ENCODE peak calls at places on chromosomes 6 and 20, in four cellular contexts. One of them, this sample, is unnamed.
A peak's percentile ranks its signal among the peaks of the same experiment; 100 is the strongest.

GRCh38 chr6:79077680-79078056 is 386 bp downstream of the PHIP start:
- DNase-seq in GM12878: no peak
- DNase-seq in WTC11: no peak
- DNase-seq in K562: peak; percentile 64
- DNase-seq in this sample: no peak

GRCh38 chr20:50115041-50115512 is 2.1 kb upstream of the UBE2V1 start:
- DNase-seq in GM12878: no peak
- DNase-seq in WTC11: no peak
- DNase-seq in K562: no peak
- DNase-seq in this sample: no peak

GRCh38 chr20:56504373-56505005 is 20.1 kb upstream of the FAM209A start:
- DNase-seq in GM12878: no peak
- DNase-seq in WTC11: peak; percentile 46
- DNase-seq in K562: peak; percentile 41
- DNase-seq in this sample: no peak

GRCh38 chr6:3292431-3293197 is 33.9 kb downstream of the PSMG4 start:
- DNase-seq in GM12878: no peak
- DNase-seq in WTC11: peak; percentile 6
- DNase-seq in K562: no peak
- DNase-seq in this sample: no peak

GRCh38 chr20:57716202-57716601 is 6.4 kb upstream of the PMEPA1 start:
- DNase-seq in GM12878: no peak
- DNase-seq in WTC11: no peak
- DNase-seq in K562: no peak
- DNase-seq in this sample: no peak

GRCh38 chr20:10653593-10654288 is 20.1 kb downstream of the JAG1 start:
- DNase-seq in GM12878: peak; percentile 50
- DNase-seq in WTC11: no peak
- DNase-seq in K562: no peak
- DNase-seq in this sample: no peak

GRCh38 chr6:6210994-6211393 is 109.5 kb downstream of the F13A1 start:
- DNase-seq in GM12878: no peak
- DNase-seq in WTC11: no peak
- DNase-seq in K562: no peak
- DNase-seq in this sample: no peak

GRCh38 chr6:113829702-113830058 is 27.5 kb upstream of the MARCKS start:
- DNase-seq in GM12878: no peak
- DNase-seq in WTC11: no peak
- DNase-seq in K562: no peak
- DNase-seq in this sample: no peak

GRCh38 chr20:53329781-53330180 is 263.9 kb downstream of the ZNF217 start:
- DNase-seq in GM12878: no peak
- DNase-seq in WTC11: no peak
- DNase-seq in K562: no peak
- DNase-seq in this sample: no peak

GRCh38 chr6:88823998-88824397 is 139.4 kb downstream of the RNGTT start:
- DNase-seq in GM12878: no peak
- DNase-seq in WTC11: no peak
- DNase-seq in K562: no peak
- DNase-seq in this sample: peak; percentile 56

GRCh38 chr6:32416031-32416430 is 9.1 kb upstream of the BTNL2 start:
- DNase-seq in GM12878: no peak
- DNase-seq in WTC11: no peak
- DNase-seq in K562: no peak
- DNase-seq in this sample: no peak

GRCh38 chr6:154792761-154793160 is 59.5 kb downstream of the SCAF8 start:
- DNase-seq in GM12878: no peak
- DNase-seq in WTC11: no peak
- DNase-seq in K562: no peak
- DNase-seq in this sample: no peak

GRCh38 chr6:33213989-33214335 is 5.7 kb downstream of the RING1 start:
- DNase-seq in GM12878: no peak
- DNase-seq in WTC11: no peak
- DNase-seq in K562: no peak
- DNase-seq in this sample: no peak

GRCh38 chr6:51619042-51619799 is 468.2 kb downstream of the PKHD1 start:
- DNase-seq in GM12878: no peak
- DNase-seq in WTC11: no peak
- DNase-seq in K562: no peak
- DNase-seq in this sample: no peak
- TF ChIP-seq ETV6 in GM12878: no peak
- TF ChIP-seq ETV6 in WTC11: no peak
- TF ChIP-seq ETV6 in K562: no peak
- TF ChIP-seq ETV6 in this sample: no peak

GRCh38 chr6:30591008-30591407 is 19.8 kb downstream of the ABCF1 start:
- DNase-seq in GM12878: no peak
- DNase-seq in WTC11: no peak
- DNase-seq in K562: no peak
- DNase-seq in this sample: no peak
- TF ChIP-seq ETV6 in GM12878: no peak
- TF ChIP-seq ETV6 in WTC11: no peak
- TF ChIP-seq ETV6 in K562: no peak
- TF ChIP-seq ETV6 in this sample: no peak

GRCh38 chr20:17573493-17573892 is 3.6 kb downstream of the DSTN start:
- DNase-seq in GM12878: no peak
- DNase-seq in WTC11: no peak
- DNase-seq in K562: no peak
- DNase-seq in this sample: no peak
- TF ChIP-seq ETV6 in GM12878: no peak
- TF ChIP-seq ETV6 in WTC11: no peak
- TF ChIP-seq ETV6 in K562: no peak
- TF ChIP-seq ETV6 in this sample: no peak

DNA sequence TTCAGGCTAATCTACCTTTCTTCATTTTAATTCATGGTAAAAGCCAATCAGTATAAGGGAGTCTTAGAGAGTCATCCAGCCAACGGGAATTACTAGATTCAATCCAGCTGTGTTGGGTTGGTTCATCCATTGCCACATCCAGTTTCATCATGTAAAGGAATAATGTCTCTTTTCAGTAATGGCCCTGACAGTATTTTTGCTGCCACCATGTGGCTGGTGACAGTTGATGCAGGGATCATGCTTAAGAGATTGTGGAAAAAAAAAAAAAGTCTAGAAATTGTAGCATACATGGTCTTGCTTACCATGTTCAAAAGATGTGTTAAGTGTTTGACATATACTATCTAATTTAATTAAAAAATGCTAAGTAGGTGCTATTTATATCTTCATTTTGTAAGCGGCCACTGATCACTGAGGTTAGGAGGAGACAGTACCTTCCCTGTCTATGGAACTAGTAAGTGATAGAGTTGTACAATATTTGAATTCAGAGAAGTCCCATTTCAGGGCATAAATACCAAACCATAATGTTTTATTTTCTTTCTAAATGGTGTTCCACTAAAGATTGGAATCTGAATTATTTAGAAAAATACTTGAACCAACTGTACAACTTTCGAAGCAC is 135.9 kb downstream of the KHDRBS2 start:
- DNase-seq in GM12878: no peak
- DNase-seq in WTC11: no peak
- DNase-seq in K562: peak; percentile 17
- DNase-seq in this sample: peak; percentile 72
- TF ChIP-seq ETV6 in GM12878: no peak
- TF ChIP-seq ETV6 in WTC11: no peak
- TF ChIP-seq ETV6 in K562: no peak
- TF ChIP-seq ETV6 in this sample: no peak

GRCh38 chr6:56852611-56853010 is 102.3 kb upstream of the BEND6 start:
- DNase-seq in GM12878: no peak
- DNase-seq in WTC11: no peak
- DNase-seq in K562: no peak
- DNase-seq in this sample: no peak

GRCh38 chr6:56852249-56852606 is 102.7 kb upstream of the BEND6 start:
- DNase-seq in GM12878: no peak
- DNase-seq in WTC11: no peak
- DNase-seq in K562: no peak
- DNase-seq in this sample: no peak

GRCh38 chr6:56853541-56853940 is 101.4 kb upstream of the BEND6 start:
- DNase-seq in GM12878: no peak
- DNase-seq in WTC11: no peak
- DNase-seq in K562: no peak
- DNase-seq in this sample: no peak

GRCh38 chr6:56854086-56854485 is 100.8 kb upstream of the BEND6 start:
- DNase-seq in GM12878: no peak
- DNase-seq in WTC11: no peak
- DNase-seq in K562: no peak
- DNase-seq in this sample: peak; percentile 24

DNA sequence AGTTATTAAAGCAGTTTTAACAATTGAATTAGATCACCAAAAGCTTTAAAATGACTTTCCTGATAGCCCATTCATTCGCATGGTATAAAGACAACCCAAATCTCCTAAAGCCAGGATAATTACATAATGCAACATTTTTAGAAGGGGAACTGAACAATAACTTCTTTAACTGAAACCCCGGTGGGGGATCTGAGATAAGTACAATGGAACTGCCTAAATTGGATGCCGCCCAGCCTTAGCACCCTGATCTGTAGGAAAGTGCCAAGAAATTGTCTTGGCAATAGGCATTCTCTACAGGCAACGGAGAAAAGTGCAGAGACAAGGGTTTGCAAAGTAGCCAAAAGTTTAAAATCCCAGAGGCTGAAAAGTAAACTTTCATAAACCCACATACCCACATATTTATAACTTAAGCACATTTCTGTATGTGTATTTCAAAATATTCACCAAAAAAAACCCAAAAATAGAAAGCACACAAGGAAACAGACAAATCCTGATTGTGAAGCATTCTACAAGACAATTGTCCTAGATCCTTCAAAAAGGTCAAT is 98.8 kb upstream of the BEND6 start:
- DNase-seq in GM12878: no peak
- DNase-seq in WTC11: no peak
- DNase-seq in K562: no peak
- DNase-seq in this sample: no peak
- TF ChIP-seq ETV6 in GM12878: no peak
- TF ChIP-seq ETV6 in WTC11: no peak
- TF ChIP-seq ETV6 in K562: no peak
- TF ChIP-seq ETV6 in this sample: no peak